ENCODE peak calls at places on chromosome 18, in nine cellular contexts. One of them, this sample, is unnamed.

GRCh38 chr18:51561821-51562220 is 364.3 kb upstream of the MEX3C start:
- DNase-seq in substantia nigra: no peak
- DNase-seq in NCI-H748 treated with DMSO at 0.1 percent for 48 hours: no peak
- DNase-seq in right lobe of liver: no peak
- DNase-seq in spleen: no peak
- DNase-seq in NCI-H1092: no peak
- DNase-seq in cerebellum: no peak
- DNase-seq in hepatocyte: no peak
- DNase-seq in HS-5: no peak
- DNase-seq in this sample: no peak

GRCh38 chr18:47582055-47582454 is 330.6 kb upstream of the SKOR2 start:
- DNase-seq in substantia nigra: no peak
- DNase-seq in NCI-H748 treated with DMSO at 0.1 percent for 48 hours: no peak
- DNase-seq in right lobe of liver: no peak
- DNase-seq in spleen: no peak
- DNase-seq in NCI-H1092: no peak
- DNase-seq in cerebellum: no peak
- DNase-seq in hepatocyte: no peak
- DNase-seq in HS-5: no peak
- DNase-seq in this sample: no peak

GRCh38 chr18:48786621-48787522 is 163.9 kb downstream of the SMAD7 start:
- DNase-seq in substantia nigra: no peak
- DNase-seq in NCI-H748 treated with DMSO at 0.1 percent for 48 hours: no peak
- DNase-seq in right lobe of liver: peak
- DNase-seq in spleen: peak
- DNase-seq in NCI-H1092: no peak
- DNase-seq in cerebellum: no peak
- DNase-seq in hepatocyte: no peak
- DNase-seq in HS-5: no peak
- DNase-seq in this sample: no peak

GRCh38 chr18:7084080-7084765 is 33.4 kb downstream of the LAMA1 start:
- DNase-seq in substantia nigra: no peak
- DNase-seq in NCI-H748 treated with DMSO at 0.1 percent for 48 hours: no peak
- DNase-seq in right lobe of liver: no peak
- DNase-seq in spleen: no peak
- DNase-seq in NCI-H1092: no peak
- DNase-seq in cerebellum: no peak
- DNase-seq in hepatocyte: peak
- DNase-seq in HS-5: peak
- DNase-seq in this sample: no peak

GRCh38 chr18:79603321-79604204 is 76.0 kb upstream of the CTDP1 start:
- DNase-seq in substantia nigra: no peak
- DNase-seq in NCI-H748 treated with DMSO at 0.1 percent for 48 hours: no peak
- DNase-seq in right lobe of liver: peak
- DNase-seq in spleen: peak
- DNase-seq in NCI-H1092: no peak
- DNase-seq in cerebellum: no peak
- DNase-seq in hepatocyte: no peak
- DNase-seq in HS-5: no peak
- DNase-seq in this sample: no peak

GRCh38 chr18:50820901-50821520 is 1.2 kb upstream of the MRO start:
- DNase-seq in substantia nigra: no peak
- DNase-seq in NCI-H748 treated with DMSO at 0.1 percent for 48 hours: no peak
- DNase-seq in right lobe of liver: no peak
- DNase-seq in spleen: no peak
- DNase-seq in NCI-H1092: no peak
- DNase-seq in cerebellum: no peak
- DNase-seq in hepatocyte: no peak
- DNase-seq in HS-5: no peak
- DNase-seq in this sample: no peak

GRCh38 chr18:26417190-26417589 is 131.2 kb downstream of the KCTD1 start:
- DNase-seq in substantia nigra: no peak
- DNase-seq in NCI-H748 treated with DMSO at 0.1 percent for 48 hours: no peak
- DNase-seq in right lobe of liver: no peak
- DNase-seq in spleen: no peak
- DNase-seq in NCI-H1092: no peak
- DNase-seq in cerebellum: no peak
- DNase-seq in hepatocyte: no peak
- DNase-seq in HS-5: no peak
- DNase-seq in this sample: no peak

GRCh38 chr18:22300665-22301636 is 116.8 kb downstream of the CTAGE1 start:
- DNase-seq in substantia nigra: no peak
- DNase-seq in NCI-H748 treated with DMSO at 0.1 percent for 48 hours: no peak
- DNase-seq in right lobe of liver: no peak
- DNase-seq in spleen: no peak
- DNase-seq in NCI-H1092: no peak
- DNase-seq in cerebellum: no peak
- DNase-seq in hepatocyte: no peak
- DNase-seq in HS-5: no peak
- DNase-seq in this sample: no peak

GRCh38 chr18:6682437-6683111 is 46.9 kb upstream of the ARHGAP28 start:
- DNase-seq in substantia nigra: no peak
- DNase-seq in NCI-H748 treated with DMSO at 0.1 percent for 48 hours: no peak
- DNase-seq in right lobe of liver: no peak
- DNase-seq in spleen: no peak
- DNase-seq in NCI-H1092: no peak
- DNase-seq in cerebellum: no peak
- DNase-seq in hepatocyte: no peak
- DNase-seq in HS-5: no peak
- DNase-seq in this sample: no peak

GRCh38 chr18:56627991-56628390 is 10.4 kb downstream of the TXNL1 start:
- DNase-seq in substantia nigra: no peak
- DNase-seq in NCI-H748 treated with DMSO at 0.1 percent for 48 hours: no peak
- DNase-seq in right lobe of liver: no peak
- DNase-seq in spleen: no peak
- DNase-seq in NCI-H1092: no peak
- DNase-seq in cerebellum: no peak
- DNase-seq in hepatocyte: no peak
- DNase-seq in HS-5: no peak
- DNase-seq in this sample: no peak

GRCh38 chr18:21739604-21740473 is 753 bp upstream of the MIB1 start:
- DNase-seq in substantia nigra: no peak
- DNase-seq in NCI-H748 treated with DMSO at 0.1 percent for 48 hours: no peak
- DNase-seq in right lobe of liver: no peak
- DNase-seq in spleen: peak
- DNase-seq in NCI-H1092: no peak
- DNase-seq in cerebellum: no peak
- DNase-seq in hepatocyte: no peak
- DNase-seq in HS-5: no peak
- DNase-seq in this sample: no peak

GRCh38 chr18:71503222-71503621 is 1040.9 kb downstream of the CBLN2 start:
- DNase-seq in substantia nigra: no peak
- DNase-seq in NCI-H748 treated with DMSO at 0.1 percent for 48 hours: no peak
- DNase-seq in right lobe of liver: no peak
- DNase-seq in spleen: no peak
- DNase-seq in NCI-H1092: no peak
- DNase-seq in cerebellum: no peak
- DNase-seq in hepatocyte: no peak
- DNase-seq in HS-5: no peak
- DNase-seq in this sample: no peak

GRCh38 chr18:35084494-35085449 is 43.6 kb downstream of the MAPRE2 start:
- DNase-seq in substantia nigra: no peak
- DNase-seq in NCI-H748 treated with DMSO at 0.1 percent for 48 hours: no peak
- DNase-seq in right lobe of liver: no peak
- DNase-seq in spleen: no peak
- DNase-seq in NCI-H1092: no peak
- DNase-seq in cerebellum: no peak
- DNase-seq in hepatocyte: peak
- DNase-seq in HS-5: no peak
- DNase-seq in this sample: no peak

GRCh38 chr18:55290898-55291297 is 297.1 kb downstream of the TCF4 start:
- DNase-seq in substantia nigra: no peak
- DNase-seq in NCI-H748 treated with DMSO at 0.1 percent for 48 hours: no peak
- DNase-seq in right lobe of liver: no peak
- DNase-seq in spleen: no peak
- DNase-seq in NCI-H1092: no peak
- DNase-seq in cerebellum: no peak
- DNase-seq in hepatocyte: no peak
- DNase-seq in HS-5: no peak
- DNase-seq in this sample: no peak

GRCh38 chr18:64011513-64011912 is 41.6 kb downstream of the SERPINB8 start:
- DNase-seq in substantia nigra: no peak
- DNase-seq in NCI-H748 treated with DMSO at 0.1 percent for 48 hours: no peak
- DNase-seq in right lobe of liver: no peak
- DNase-seq in spleen: no peak
- DNase-seq in NCI-H1092: no peak
- DNase-seq in cerebellum: no peak
- DNase-seq in hepatocyte: no peak
- DNase-seq in HS-5: no peak
- DNase-seq in this sample: no peak

GRCh38 chr18:74525741-74526140 is 8.6 kb upstream of the CNDP1 start:
- DNase-seq in substantia nigra: no peak
- DNase-seq in NCI-H748 treated with DMSO at 0.1 percent for 48 hours: no peak
- DNase-seq in right lobe of liver: no peak
- DNase-seq in spleen: peak
- DNase-seq in NCI-H1092: no peak
- DNase-seq in cerebellum: no peak
- DNase-seq in hepatocyte: no peak
- DNase-seq in HS-5: no peak
- DNase-seq in this sample: no peak

GRCh38 chr18:58057291-58057965 is 13.4 kb downstream of the NEDD4L start:
- DNase-seq in substantia nigra: peak
- DNase-seq in NCI-H748 treated with DMSO at 0.1 percent for 48 hours: peak
- DNase-seq in right lobe of liver: peak
- DNase-seq in spleen: no peak
- DNase-seq in NCI-H1092: no peak
- DNase-seq in cerebellum: no peak
- DNase-seq in hepatocyte: no peak
- DNase-seq in HS-5: no peak
- DNase-seq in this sample: no peak

GRCh38 chr18:24831871-24832665 is 371.6 kb downstream of the HRH4 start:
- DNase-seq in substantia nigra: no peak
- DNase-seq in NCI-H748 treated with DMSO at 0.1 percent for 48 hours: no peak
- DNase-seq in right lobe of liver: no peak
- DNase-seq in spleen: no peak
- DNase-seq in NCI-H1092: no peak
- DNase-seq in cerebellum: peak
- DNase-seq in hepatocyte: peak
- DNase-seq in HS-5: no peak
- DNase-seq in this sample: no peak

GRCh38 chr18:63158676-63159291 is 160.8 kb downstream of the BCL2 start:
- DNase-seq in substantia nigra: no peak
- DNase-seq in NCI-H748 treated with DMSO at 0.1 percent for 48 hours: no peak
- DNase-seq in right lobe of liver: no peak
- DNase-seq in spleen: no peak
- DNase-seq in NCI-H1092: no peak
- DNase-seq in cerebellum: no peak
- DNase-seq in hepatocyte: no peak
- DNase-seq in HS-5: no peak
- DNase-seq in this sample: no peak

GRCh38 chr18:8326763-8327394 is 282.4 kb upstream of the RAB12 start:
- DNase-seq in substantia nigra: no peak
- DNase-seq in NCI-H748 treated with DMSO at 0.1 percent for 48 hours: no peak
- DNase-seq in right lobe of liver: no peak
- DNase-seq in spleen: no peak
- DNase-seq in NCI-H1092: no peak
- DNase-seq in cerebellum: no peak
- DNase-seq in hepatocyte: no peak
- DNase-seq in HS-5: no peak
- DNase-seq in this sample: no peak

GRCh38 chr18:5058768-5059539 is 138.1 kb downstream of the AKAIN1 start:
- DNase-seq in substantia nigra: no peak
- DNase-seq in NCI-H748 treated with DMSO at 0.1 percent for 48 hours: no peak
- DNase-seq in right lobe of liver: no peak
- DNase-seq in spleen: no peak
- DNase-seq in NCI-H1092: no peak
- DNase-seq in cerebellum: peak
- DNase-seq in hepatocyte: no peak
- DNase-seq in HS-5: no peak
- DNase-seq in this sample: no peak

GRCh38 chr18:69397096-69397495 is 3.6 kb upstream of the DOK6 start:
- DNase-seq in substantia nigra: no peak
- DNase-seq in NCI-H748 treated with DMSO at 0.1 percent for 48 hours: no peak
- DNase-seq in right lobe of liver: no peak
- DNase-seq in spleen: no peak
- DNase-seq in NCI-H1092: no peak
- DNase-seq in cerebellum: no peak
- DNase-seq in hepatocyte: no peak
- DNase-seq in HS-5: no peak
- DNase-seq in this sample: no peak

GRCh38 chr18:44185981-44186380 is 494.7 kb upstream of the SETBP1 start:
- DNase-seq in substantia nigra: no peak
- DNase-seq in NCI-H748 treated with DMSO at 0.1 percent for 48 hours: no peak
- DNase-seq in right lobe of liver: no peak
- DNase-seq in spleen: no peak
- DNase-seq in NCI-H1092: no peak
- DNase-seq in cerebellum: no peak
- DNase-seq in hepatocyte: no peak
- DNase-seq in HS-5: no peak
- DNase-seq in this sample: no peak

GRCh38 chr18:8045160-8045885 is 478.2 kb downstream of the PTPRM start:
- DNase-seq in substantia nigra: no peak
- DNase-seq in NCI-H748 treated with DMSO at 0.1 percent for 48 hours: no peak
- DNase-seq in right lobe of liver: no peak
- DNase-seq in spleen: no peak
- DNase-seq in NCI-H1092: no peak
- DNase-seq in cerebellum: no peak
- DNase-seq in hepatocyte: no peak
- DNase-seq in HS-5: no peak
- DNase-seq in this sample: no peak

GRCh38 chr18:31197676-31198075 is 35.0 kb upstream of the DSC1 start:
- DNase-seq in substantia nigra: no peak
- DNase-seq in NCI-H748 treated with DMSO at 0.1 percent for 48 hours: no peak
- DNase-seq in right lobe of liver: no peak
- DNase-seq in spleen: no peak
- DNase-seq in NCI-H1092: no peak
- DNase-seq in cerebellum: no peak
- DNase-seq in hepatocyte: peak
- DNase-seq in HS-5: no peak
- DNase-seq in this sample: no peak

GRCh38 chr18:77067315-77068061 is 65.1 kb downstream of the MBP start:
- DNase-seq in substantia nigra: no peak
- DNase-seq in NCI-H748 treated with DMSO at 0.1 percent for 48 hours: no peak
- DNase-seq in right lobe of liver: peak
- DNase-seq in spleen: peak
- DNase-seq in NCI-H1092: no peak
- DNase-seq in cerebellum: no peak
- DNase-seq in hepatocyte: peak
- DNase-seq in HS-5: peak
- DNase-seq in this sample: no peak

GRCh38 chr18:62030091-62030985 is 137.5 kb upstream of the RNF152 start:
- DNase-seq in substantia nigra: no peak
- DNase-seq in NCI-H748 treated with DMSO at 0.1 percent for 48 hours: no peak
- DNase-seq in right lobe of liver: no peak
- DNase-seq in spleen: no peak
- DNase-seq in NCI-H1092: no peak
- DNase-seq in cerebellum: no peak
- DNase-seq in hepatocyte: no peak
- DNase-seq in HS-5: no peak
- DNase-seq in this sample: no peak

GRCh38 chr18:31821452-31822171 is 60.9 kb upstream of the SLC25A52 start:
- DNase-seq in substantia nigra: no peak
- DNase-seq in NCI-H748 treated with DMSO at 0.1 percent for 48 hours: no peak
- DNase-seq in right lobe of liver: no peak
- DNase-seq in spleen: no peak
- DNase-seq in NCI-H1092: no peak
- DNase-seq in cerebellum: no peak
- DNase-seq in hepatocyte: peak
- DNase-seq in HS-5: no peak
- DNase-seq in this sample: no peak

GRCh38 chr18:40810371-40810770 is 1144.7 kb upstream of the PIK3C3 start:
- DNase-seq in substantia nigra: no peak
- DNase-seq in NCI-H748 treated with DMSO at 0.1 percent for 48 hours: no peak
- DNase-seq in right lobe of liver: no peak
- DNase-seq in spleen: no peak
- DNase-seq in NCI-H1092: no peak
- DNase-seq in cerebellum: no peak
- DNase-seq in hepatocyte: peak
- DNase-seq in HS-5: peak
- DNase-seq in this sample: no peak

GRCh38 chr18:21741511-21742322 is 1.1 kb downstream of the MIB1 start:
- DNase-seq in substantia nigra: peak
- DNase-seq in NCI-H748 treated with DMSO at 0.1 percent for 48 hours: no peak
- DNase-seq in right lobe of liver: peak
- DNase-seq in spleen: no peak
- DNase-seq in NCI-H1092: peak
- DNase-seq in cerebellum: peak
- DNase-seq in hepatocyte: peak
- DNase-seq in HS-5: no peak
- DNase-seq in this sample: peak

GRCh38 chr18:38330573-38330972 is 765.0 kb upstream of the CELF4 start:
- DNase-seq in substantia nigra: no peak
- DNase-seq in NCI-H748 treated with DMSO at 0.1 percent for 48 hours: no peak
- DNase-seq in right lobe of liver: no peak
- DNase-seq in spleen: no peak
- DNase-seq in NCI-H1092: no peak
- DNase-seq in cerebellum: no peak
- DNase-seq in hepatocyte: no peak
- DNase-seq in HS-5: no peak
- DNase-seq in this sample: no peak